ENCODE peak calls at places on chromosomes 7 and 10, in ten cellular contexts. D, B, P, K, F, E, Z, O, Q and A are unnamed samples. For H3K4me1, the result is how much of the 10 kb centered on the place peaks cover.

GRCh38 chr10:71391701-71392100 is 5.0 kb upstream of the CDH23 start:
- DNase-seq in B (no peak), F (no peak), K (no peak), Q (no peak), P (no peak), Z (no peak), E (no peak), D (peak), O (no peak), A (no peak)

GRCh38 chr10:12401466-12401865 is 52.1 kb downstream of the CAMK1D start:
- DNase-seq in D (no peak), O (no peak), F (no peak), Z (no peak), P (no peak), Q (no peak), K (no peak), E (no peak), B (no peak), A (no peak)

GRCh38 chr7:93890041-93890463 is 501 bp downstream of the TFPI2 start:
- DNase-seq in Q (peak), B (peak), D (peak), Z (peak), P (no peak), F (peak), K (peak), E (no peak), O (no peak), A (no peak)

GRCh38 chr10:126500866-126501265 is 112.6 kb upstream of the ADAM12 start:
- DNase-seq in K (no peak), Q (no peak), P (no peak), Z (no peak), B (peak), E (no peak), O (no peak), F (no peak), D (no peak), A (no peak)

GRCh38 chr7:133481676-133482075 is 228.8 kb downstream of the EXOC4 start:
- DNase-seq in K (peak), F (no peak), E (no peak), D (no peak), O (no peak), P (no peak), B (peak), Q (no peak), Z (no peak), A (peak)

GRCh38 chr7:12722720-12723241 is 35.3 kb downstream of the ARL4A start:
- DNase-seq in B (peak), Z (no peak), O (no peak), D (no peak), Q (no peak), F (no peak), K (no peak), E (no peak), P (no peak), A (peak)

GRCh38 chr7:69812756-69813155 is 214.5 kb downstream of the AUTS2 start:
- DNase-seq in O (no peak), B (no peak), F (no peak), K (no peak), Q (no peak), Z (no peak), D (no peak), P (no peak), E (no peak), A (no peak)

GRCh38 chr10:96673318-96674099 is 46.8 kb downstream of the PIK3AP1 start:
- DNase-seq in D (no peak), P (no peak), Q (peak), Z (peak), F (no peak), B (peak), K (no peak), E (no peak), O (peak), A (peak)

GRCh38 chr7:57308631-57309408 is 141.2 kb upstream of the ZNF716 start:
- DNase-seq in O (peak), F (no peak), E (no peak), P (no peak), K (no peak), B (no peak), D (no peak), Q (no peak), Z (no peak), A (no peak)

GRCh38 chr10:126109893-126110292 is 213.5 kb downstream of the FANK1 start:
- DNase-seq in B (no peak), O (no peak), F (no peak), Q (no peak), E (no peak), P (no peak), D (no peak), K (no peak), Z (no peak), A (no peak)

GRCh38 chr10:22386396-22386928 is 41.2 kb downstream of the SPAG6 start:
- DNase-seq in E (no peak), D (no peak), P (no peak), K (no peak), O (no peak), F (no peak), Z (no peak), B (no peak), Q (peak), A (no peak)

GRCh38 chr7:20816389-20816959 is 29.8 kb upstream of the SP8 start:
- DNase-seq in E (no peak), P (no peak), Z (peak), Q (no peak), O (no peak), F (no peak), B (no peak), K (no peak), D (no peak), A (no peak)

GRCh38 chr10:54905793-54906192 is 104.8 kb upstream of the PCDH15 start:
- DNase-seq in E (no peak), Q (no peak), D (no peak), B (no peak), F (no peak), K (no peak), O (no peak), Z (no peak), P (no peak), A (no peak)

GRCh38 chr7:91832493-91833045 is 47.9 kb downstream of the MTERF1 start:
- DNase-seq in B (peak), O (no peak), D (no peak), F (no peak), Q (no peak), K (no peak), Z (no peak), E (no peak), P (no peak), A (no peak)

GRCh38 chr7:29980151-29980550 is 9.4 kb downstream of the SCRN1 start:
- DNase-seq in K (no peak), O (no peak), Q (no peak), F (no peak), B (no peak), E (no peak), Z (no peak), P (no peak), D (no peak), A (no peak)

GRCh38 chr7:1044189-1045037 is at the start of gene GPR146:
- DNase-seq in E (peak), B (peak), D (peak), P (peak), K (peak), O (peak), Q (peak), F (peak), Z (peak), A (peak)
- H3K4me1 ChIP-seq in E (under half), B (under half), D (under half), P (half or more), K (under half), O (half or more), Q (under half), F (under half), Z (under half), A (under half)

DNA sequence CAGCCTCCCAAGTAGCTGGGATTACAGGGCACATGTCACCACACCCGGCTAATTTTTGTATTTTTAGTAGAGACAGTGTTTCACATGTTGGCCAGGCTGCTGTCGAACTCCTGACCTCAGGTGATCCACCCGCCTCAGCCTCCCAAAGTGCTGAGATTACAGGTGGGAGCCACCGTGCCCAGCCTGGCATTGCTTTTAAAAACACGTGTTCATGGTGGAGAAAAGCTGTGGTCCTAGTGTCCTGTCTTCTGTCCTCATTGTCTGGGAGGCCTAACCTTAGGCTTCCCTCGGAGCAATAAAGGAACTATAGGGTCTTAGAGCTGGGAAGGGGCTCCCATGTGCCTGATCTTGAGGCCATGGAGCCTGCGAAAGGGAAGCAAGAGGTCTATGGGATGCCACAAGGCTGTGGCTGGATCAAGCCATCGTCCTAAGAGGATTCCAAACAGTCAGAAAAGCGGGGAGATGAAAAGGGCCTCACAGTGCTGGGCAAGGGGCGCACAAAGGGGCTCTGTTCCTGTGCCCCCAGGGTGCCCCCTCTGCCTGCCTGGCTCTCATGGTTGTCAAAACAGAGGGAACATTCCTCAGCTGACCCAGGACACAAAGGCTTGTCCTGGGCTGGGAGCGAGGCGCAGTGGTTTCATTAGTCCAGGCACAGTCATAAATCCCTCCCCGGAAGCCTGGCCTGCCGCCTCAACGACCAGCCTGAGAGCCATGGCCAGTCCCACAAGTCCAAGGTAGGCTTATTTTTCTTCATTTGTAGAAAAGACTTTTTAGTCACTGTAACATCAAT is 106.6 kb upstream of the TNS3 start:
- DNase-seq in O (no peak), P (no peak), B (no peak), D (no peak), F (no peak), E (no peak), Q (no peak), Z (peak), K (no peak), A (no peak)
- H3K27ac ChIP-seq in O (no peak), P (no peak), B (no peak), D (no peak), F (peak), E (no peak), Q (no peak), Z (no peak), K (no peak), A (no peak)

GRCh38 chr10:124535731-124536495 is 74.3 kb downstream of the LHPP start:
- DNase-seq in D (no peak), P (no peak), F (no peak), K (peak), Z (no peak), O (no peak), B (no peak), E (no peak), Q (no peak), A (no peak)
- H3K4me1 ChIP-seq in D (under half), P (under half), F (under half), K (under half), Z (under half), O (under half), B (under half), E (under half), Q (under half), A (under half)

GRCh38 chr7:116216956-116217570 is 6.7 kb downstream of the TES start:
- DNase-seq in B (peak), E (no peak), Q (no peak), O (no peak), K (no peak), P (no peak), D (no peak), Z (peak), F (no peak), A (no peak)
- H3K27ac ChIP-seq in B (no peak), E (peak), Q (no peak), O (no peak), K (no peak), P (no peak), D (peak), Z (peak), F (peak), A (no peak)

DNA sequence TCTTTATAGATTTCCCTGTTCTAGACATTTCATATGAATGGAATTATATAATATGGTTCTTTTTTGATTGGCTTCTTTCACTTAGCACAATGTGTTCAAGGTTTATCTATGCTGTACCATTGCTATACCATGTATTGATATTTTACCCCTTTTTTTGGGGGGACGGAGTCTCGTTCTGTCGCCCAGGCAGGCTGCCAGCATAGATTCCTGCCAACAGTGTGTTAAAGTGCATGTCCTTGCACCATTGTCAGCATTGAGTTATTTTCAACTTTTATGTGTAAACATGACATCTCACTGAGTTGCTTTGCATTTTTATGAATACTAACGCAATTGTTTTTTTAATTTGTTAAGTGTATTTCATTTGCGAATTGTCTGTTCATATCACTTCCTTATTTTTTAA is 4.9 kb downstream of the ABCC2 start:
- DNase-seq in B (no peak), Z (no peak), P (no peak), E (no peak), K (no peak), Q (no peak), D (no peak), F (no peak), O (no peak), A (no peak)
- H3K4me1 ChIP-seq in B (under half), Z (under half), P (under half), E (under half), K (under half), Q (under half), D (under half), F (half or more), O (under half), A (under half)